ENCODE peak calls at places on chromosomes 16 and 17, in four cellular contexts. R is NCI-H1930, U is cortex of kidney, E is AML-193. Q is an unnamed sample.
A peak's percentile ranks its signal among the peaks of the same experiment; 100 is the strongest.

GRCh38 chr16:56993204-56993603 is 3.8 kb downstream of the NLRC5 start:
- DNase-seq in U (no peak), R (no peak), E (no peak), Q (no peak)

GRCh38 chr16:66984902-66985311 is 3.5 kb upstream of the CES4A start:
- DNase-seq in R (no peak), U (no peak), E (no peak), Q (no peak)

GRCh38 chr16:50690177-50690576 is 3.2 kb upstream of the NOD2 start:
- DNase-seq in U (no peak), R (no peak), E (no peak), Q (no peak)

GRCh38 chr16:48531011-48531962 is 78.7 kb downstream of the N4BP1 start:
- DNase-seq in R (no peak), E (no peak), U (no peak), Q (peak; percentile 83)

GRCh38 chr16:2963074-2963610 is 933 bp upstream of the KREMEN2 start:
- DNase-seq in E (no peak), U (no peak), R (no peak), Q (no peak)

GRCh38 chr17:13420294-13421277 is 181.1 kb downstream of the HS3ST3A1 start:
- DNase-seq in E (peak; percentile 37), R (no peak), U (no peak), Q (peak; percentile 81)

GRCh38 chr16:51302042-51302441 is 151.0 kb upstream of the SALL1 start:
- DNase-seq in U (no peak), R (no peak), E (no peak), Q (no peak)

GRCh38 chr17:63138713-63139112 is 172.7 kb downstream of the TANC2 start:
- DNase-seq in E (no peak), U (no peak), R (no peak), Q (peak; percentile 34)

GRCh38 chr16:89112377-89113151 is 18.9 kb downstream of the ACSF3 start:
- DNase-seq in R (no peak), E (no peak), U (no peak), Q (no peak)

GRCh38 chr16:65745-66144 is 6.7 kb downstream of the RHBDF1 start:
- DNase-seq in E (peak; percentile 78), R (peak; percentile 44), U (no peak), Q (peak; percentile 74)

GRCh38 chr16:349211-349610 is 3.3 kb downstream of the AXIN1 start:
- DNase-seq in E (no peak), R (no peak), U (no peak), Q (no peak)

GRCh38 chr16:30697264-30698138 is 1.5 kb upstream of the SRCAP start:
- DNase-seq in U (no peak), E (peak; percentile 89), R (no peak), Q (peak; percentile 6)

GRCh38 chr17:72413077-72414031 is 292.5 kb downstream of the SOX9 start:
- DNase-seq in U (no peak), R (no peak), E (no peak), Q (no peak)

GRCh38 chr16:8850279-8850885 is 18.4 kb downstream of the CARHSP1 start:
- DNase-seq in E (peak; percentile 69), U (no peak), R (no peak), Q (peak; percentile 81)

GRCh38 chr17:61399131-61400057 is at the start of gene TBX2:
- DNase-seq in E (no peak), U (no peak), R (peak; percentile 80), Q (peak; percentile 89)

GRCh38 chr17:56890906-56891674 is 22.8 kb downstream of the TRIM25 start:
- DNase-seq in R (no peak), E (no peak), U (no peak), Q (no peak)

GRCh38 chr17:13761221-13761620 is 159.5 kb upstream of the HS3ST3A1 start:
- DNase-seq in E (no peak), R (no peak), U (no peak), Q (no peak)

GRCh38 chr16:50735629-50736122 is 6.2 kb upstream of the CYLD start:
- DNase-seq in R (no peak), E (no peak), U (no peak), Q (no peak)

GRCh38 chr17:15463363-15463762 is 4.1 kb downstream of the CDRT4 start:
- DNase-seq in R (no peak), U (no peak), E (no peak), Q (peak; percentile 93)

GRCh38 chr16:60274431-60275017 is 1540.4 kb upstream of the GOT2 start:
- DNase-seq in R (no peak), E (no peak), U (no peak), Q (no peak)

GRCh38 chr17:81342700-81343070 is 47.6 kb upstream of the SLC38A10 start:
- DNase-seq in U (no peak), E (no peak), R (no peak), Q (no peak)

GRCh38 chr17:69870751-69871199 is 204.2 kb upstream of the KCNJ16 start:
- DNase-seq in R (no peak), E (no peak), U (no peak), Q (peak; percentile 89)

GRCh38 chr17:7043544-7044268 is at the start of gene SLC16A11:
- DNase-seq in U (no peak), E (no peak), R (peak; percentile 54), Q (peak; percentile 38)

GRCh38 chr17:45022655-45023339 is 28.6 kb downstream of the DCAKD start:
- DNase-seq in U (no peak), E (no peak), R (no peak), Q (no peak)

GRCh38 chr17:49928826-49929475 is 40.0 kb upstream of the DLX4 start:
- DNase-seq in E (no peak), U (no peak), R (no peak), Q (peak; percentile 63)

GRCh38 chr17:7042507-7043194 is 1.2 kb downstream of the SLC16A11 start:
- DNase-seq in E (no peak), U (no peak), R (no peak), Q (no peak)

GRCh38 chr17:77842148-77842905 is 116.2 kb upstream of the TNRC6C start:
- DNase-seq in R (no peak), U (no peak), E (no peak), Q (peak; percentile 62)

GRCh38 chr17:45782889-45783592 is 1.1 kb upstream of the CRHR1 start:
- DNase-seq in E (no peak), R (peak; percentile 19), U (no peak), Q (no peak)

GRCh38 chr17:29570521-29570920 is 2.0 kb downstream of the TP53I13 start:
- DNase-seq in E (no peak), U (no peak), R (no peak), Q (no peak)

GRCh38 chr16:79668502-79668901 is 68.0 kb upstream of the MAF start:
- DNase-seq in U (no peak), R (no peak), E (no peak), Q (no peak)

GRCh38 chr16:4053663-4054479 is 62.4 kb downstream of the ADCY9 start:
- DNase-seq in U (no peak), R (no peak), E (peak; percentile 85), Q (peak; percentile 97)

GRCh38 chr16:11085025-11085485 is 140.7 kb downstream of the CLEC16A start:
- DNase-seq in R (no peak), U (no peak), E (no peak), Q (peak; percentile 40)

GRCh38 chr17:44266402-44267164 is 1.4 kb downstream of the SLC4A1 start:
- DNase-seq in E (no peak), U (no peak), R (no peak), Q (no peak)

GRCh38 chr16:75218256-75219076 is at the start of gene CTRB1:
- DNase-seq in R (no peak), U (no peak), E (no peak), Q (no peak)

GRCh38 chr17:12022310-12022709 is 1.6 kb downstream of the MAP2K4 start:
- DNase-seq in E (no peak), U (no peak), R (no peak), Q (no peak)

GRCh38 chr16:58339452-58339938 is 44.7 kb upstream of the PRSS54 start:
- DNase-seq in R (no peak), U (no peak), E (no peak), Q (peak; percentile 30)

GRCh38 chr17:20310481-20310880 is 156.9 kb downstream of the LGALS9B start:
- DNase-seq in U (no peak), R (no peak), E (no peak), Q (no peak)

GRCh38 chr16:54031107-54031760 is 255.4 kb downstream of the IRX3 start:
- DNase-seq in R (no peak), U (no peak), E (no peak), Q (peak; percentile 43)